ENCODE peak calls at places on chromosomes 4 and X, in six cellular contexts. One of them, this sample, is unnamed.

GRCh38 chr4:153151535-153152452 is 52.4 kb upstream of the TRIM2 start:
- DNase-seq in pons: peak
- DNase-seq in cardiac muscle cell: peak
- DNase-seq in HFFc6: no peak
- DNase-seq in GM12891: peak
- DNase-seq in NCI-H1092: peak
- DNase-seq in this sample: peak

GRCh38 chrX:40504801-40505605 is 75.8 kb upstream of the ATP6AP2 start:
- DNase-seq in pons: no peak
- DNase-seq in cardiac muscle cell: peak
- DNase-seq in HFFc6: peak
- DNase-seq in GM12891: no peak
- DNase-seq in NCI-H1092: no peak
- DNase-seq in this sample: no peak

GRCh38 chr4:175504316-175504715 is 307.7 kb downstream of the GPM6A start:
- DNase-seq in pons: no peak
- DNase-seq in cardiac muscle cell: no peak
- DNase-seq in HFFc6: no peak
- DNase-seq in GM12891: no peak
- DNase-seq in NCI-H1092: no peak
- DNase-seq in this sample: no peak

GRCh38 chr4:178275671-178276360 is 833.6 kb upstream of the AGA start:
- DNase-seq in pons: no peak
- DNase-seq in cardiac muscle cell: no peak
- DNase-seq in HFFc6: no peak
- DNase-seq in GM12891: no peak
- DNase-seq in NCI-H1092: no peak
- DNase-seq in this sample: no peak

GRCh38 chrX:8244301-8244700 is 73.2 kb upstream of the VCX2 start:
- DNase-seq in pons: no peak
- DNase-seq in cardiac muscle cell: peak
- DNase-seq in HFFc6: no peak
- DNase-seq in GM12891: no peak
- DNase-seq in NCI-H1092: no peak
- DNase-seq in this sample: no peak

GRCh38 chr4:109368661-109369060 is 65.0 kb upstream of the SEC24B start:
- DNase-seq in pons: no peak
- DNase-seq in cardiac muscle cell: peak
- DNase-seq in HFFc6: no peak
- DNase-seq in GM12891: no peak
- DNase-seq in NCI-H1092: no peak
- DNase-seq in this sample: no peak

GRCh38 chr4:152738812-152739211 is 40.7 kb downstream of the TIGD4 start:
- DNase-seq in pons: no peak
- DNase-seq in cardiac muscle cell: peak
- DNase-seq in HFFc6: no peak
- DNase-seq in GM12891: no peak
- DNase-seq in NCI-H1092: no peak
- DNase-seq in this sample: no peak

GRCh38 chr4:188178276-188178675 is 39.0 kb downstream of the TRIML1 start:
- DNase-seq in pons: no peak
- DNase-seq in cardiac muscle cell: no peak
- DNase-seq in HFFc6: no peak
- DNase-seq in GM12891: no peak
- DNase-seq in NCI-H1092: no peak
- DNase-seq in this sample: no peak

GRCh38 chr4:157992038-157992706 is 180.7 kb downstream of the GASK1B start:
- DNase-seq in pons: peak
- DNase-seq in cardiac muscle cell: peak
- DNase-seq in HFFc6: peak
- DNase-seq in GM12891: no peak
- DNase-seq in NCI-H1092: peak
- DNase-seq in this sample: peak